ENCODE peak calls at places on chromosomes 12 and 14, in five cellular contexts. D is kidney epithelial cell, M is tibial nerve, J is H54, R is substantia nigra. X is an unnamed sample.

GRCh38 chr12:76697849-76698248 is 66.1 kb upstream of the ZDHHC17 start:
- DNase-seq in D (no peak), M (no peak), J (no peak), R (no peak), X (no peak)

GRCh38 chr12:46376579-46376978 is 4.0 kb upstream of the SLC38A2 start:
- DNase-seq in D (no peak), M (no peak), J (no peak), R (no peak), X (no peak)

GRCh38 chr14:105102893-105103292 is 37.7 kb upstream of the GPR132 start:
- DNase-seq in D (no peak), M (no peak), J (no peak), R (no peak), X (no peak)

GRCh38 chr12:84585996-84586395 is 326.6 kb downstream of the SLC6A15 start:
- DNase-seq in D (no peak), M (no peak), J (no peak), R (no peak), X (no peak)

GRCh38 chr14:76280221-76280620 is 95.7 kb upstream of the ESRRB start:
- DNase-seq in D (no peak), M (no peak), J (no peak), R (no peak), X (no peak)

GRCh38 chr12:6962285-6963015 is 8.0 kb downstream of the PHB2 start:
- DNase-seq in D (no peak), M (no peak), J (no peak), R (no peak), X (peak)

GRCh38 chr12:52010152-52010622 is 3.4 kb downstream of the TAMALIN start:
- DNase-seq in D (no peak), M (peak), J (no peak), R (peak), X (peak)

GRCh38 chr12:67415473-67415872 is 146.3 kb downstream of the CAND1 start:
- DNase-seq in D (no peak), M (no peak), J (no peak), R (no peak), X (no peak)

GRCh38 chr12:115227137-115227615 is 543.2 kb upstream of the TBX3 start:
- DNase-seq in D (peak), M (no peak), J (peak), R (no peak), X (no peak)

GRCh38 chr14:21095430-21096205 is 2.8 kb downstream of the ZNF219 start:
- DNase-seq in D (no peak), M (no peak), J (no peak), R (no peak), X (no peak)

GRCh38 chr14:96145116-96145864 is 59.3 kb upstream of the BDKRB2 start:
- DNase-seq in D (no peak), M (no peak), J (no peak), R (no peak), X (no peak)

GRCh38 chr12:104055686-104056388 is 5.8 kb upstream of the GLT8D2 start:
- DNase-seq in D (no peak), M (no peak), J (no peak), R (no peak), X (peak)

GRCh38 chr12:93733358-93733757 is 56.2 kb downstream of the CRADD start:
- DNase-seq in D (no peak), M (no peak), J (no peak), R (peak), X (no peak)

GRCh38 chr12:12229556-12230092 is 37.2 kb downstream of the LRP6 start:
- DNase-seq in D (no peak), M (no peak), J (no peak), R (no peak), X (no peak)

GRCh38 chr14:58026967-58027366 is 125.0 kb downstream of the ARMH4 start:
- DNase-seq in D (no peak), M (no peak), J (no peak), R (no peak), X (no peak)

GRCh38 chr14:42140831-42141279 is 534.2 kb downstream of the LRFN5 start:
- DNase-seq in D (peak), M (no peak), J (no peak), R (no peak), X (no peak)

GRCh38 chr12:47832263-47832933 is 12.7 kb upstream of the HDAC7 start:
- DNase-seq in D (no peak), M (no peak), J (no peak), R (no peak), X (no peak)

GRCh38 chr12:107103097-107103496 is 9.7 kb upstream of the CRY1 start:
- DNase-seq in D (no peak), M (no peak), J (no peak), R (no peak), X (no peak)

GRCh38 chr14:98298481-98299227 is 973.3 kb downstream of the BCL11B start:
- DNase-seq in D (no peak), M (no peak), J (no peak), R (no peak), X (no peak)

GRCh38 chr14:54220122-54220691 is 176.6 kb upstream of the CDKN3 start:
- DNase-seq in D (no peak), M (no peak), J (no peak), R (no peak), X (no peak)

GRCh38 chr12:64039285-64039871 is 182.7 kb downstream of the KICS2 start:
- DNase-seq in D (no peak), M (no peak), J (no peak), R (no peak), X (no peak)

GRCh38 chr12:49088190-49088931 is 6.2 kb downstream of the DHH start:
- DNase-seq in D (peak), M (no peak), J (peak), R (peak), X (peak)

GRCh38 chr12:78970041-78970440 is 105.5 kb downstream of the SYT1 start:
- DNase-seq in D (no peak), M (no peak), J (no peak), R (no peak), X (no peak)

GRCh38 chr14:24372701-24373416 is 4.9 kb downstream of the NFATC4 start:
- DNase-seq in D (no peak), M (no peak), J (no peak), R (no peak), X (no peak)

GRCh38 chr12:30729547-30729946 is 25.2 kb downstream of the CAPRIN2 start:
- DNase-seq in D (no peak), M (no peak), J (no peak), R (no peak), X (no peak)

GRCh38 chr12:57250541-57250940 is 446 bp downstream of the STAC3 start:
- DNase-seq in D (no peak), M (no peak), J (no peak), R (no peak), X (no peak)

GRCh38 chr12:44846826-44847225 is 29.3 kb downstream of the NELL2 start:
- DNase-seq in D (no peak), M (no peak), J (no peak), R (no peak), X (no peak)

GRCh38 chr12:48104531-48104930 is 1.3 kb downstream of the SENP1 start:
- DNase-seq in D (no peak), M (no peak), J (no peak), R (no peak), X (no peak)

GRCh38 chr12:123398177-123398916 is 14.4 kb downstream of the KMT5A start:
- DNase-seq in D (no peak), M (peak), J (no peak), R (peak), X (no peak)

GRCh38 chr12:43852744-43853143 is 16.9 kb downstream of the TMEM117 start:
- DNase-seq in D (no peak), M (no peak), J (no peak), R (no peak), X (no peak)

GRCh38 chr12:105440037-105440664 is 109.7 kb downstream of the C12orf75 start:
- DNase-seq in D (no peak), M (no peak), J (no peak), R (no peak), X (no peak)

GRCh38 chr12:84842406-84843013 is 70.1 kb downstream of the SLC6A15 start:
- DNase-seq in D (no peak), M (no peak), J (no peak), R (no peak), X (no peak)

X was measured in lower lobe of right lung.